ENCODE peak calls at places on chromosomes 1 and 21, in six cellular contexts. I is Peyer's patch, L is upper lobe of left lung, Q is uterus, D is IMR-90, T is prostate gland. X is an unnamed sample.

GRCh38 chr1:236753554-236753953 is 41.5 kb upstream of the MTR start:
- DNase-seq in I (no peak), L (no peak), Q (no peak), D (peak; percentile 21), T (no peak), X (peak; percentile 24)

GRCh38 chr1:57839488-57839887 is 415.6 kb upstream of the DAB1 start:
- DNase-seq in I (no peak), L (no peak), Q (no peak), D (no peak), T (no peak), X (no peak)

GRCh38 chr1:16718908-16719533 is 21.3 kb upstream of the RNU1-4 start:
- DNase-seq in I (peak; percentile 54), L (peak; percentile 72), Q (no peak), D (no peak), T (no peak), X (peak; percentile 11)

GRCh38 chr1:232127190-232127589 is 500.6 kb downstream of the DISC1 start:
- DNase-seq in I (no peak), L (no peak), Q (no peak), D (peak; percentile 90), T (no peak), X (no peak)

GRCh38 chr21:37087188-37087587 is 14.1 kb downstream of the TTC3 start:
- DNase-seq in I (no peak), L (no peak), Q (no peak), D (peak; percentile 82), T (no peak), X (peak; percentile 16)

GRCh38 chr21:45847870-45848269 is 133.7 kb upstream of the COL6A1 start:
- DNase-seq in I (no peak), L (no peak), Q (no peak), D (no peak), T (no peak), X (no peak)

GRCh38 chr1:26028490-26028980 is 7.0 kb downstream of the EXTL1 start:
- DNase-seq in I (no peak), L (no peak), Q (no peak), D (no peak), T (no peak), X (no peak)

GRCh38 chr1:12435639-12436344 is 182.2 kb downstream of the DHRS3 start:
- DNase-seq in I (no peak), L (no peak), Q (no peak), D (peak; percentile 43), T (no peak), X (no peak)

GRCh38 chr1:182783068-182783467 is 6.5 kb upstream of the NPL start:
- DNase-seq in I (no peak), L (no peak), Q (no peak), D (no peak), T (no peak), X (no peak)

GRCh38 chr1:6779089-6779805 is 6.0 kb upstream of the CAMTA1 start:
- DNase-seq in I (no peak), L (no peak), Q (no peak), D (no peak), T (no peak), X (no peak)

GRCh38 chr1:26994020-26994745 is 691 bp downstream of the TRNP1 start:
- DNase-seq in I (no peak), L (peak; percentile 89), Q (no peak), D (no peak), T (no peak), X (peak; percentile 50)

GRCh38 chr1:221816899-221817298 is 75.0 kb upstream of the DUSP10 start:
- DNase-seq in I (no peak), L (no peak), Q (no peak), D (peak; percentile 99), T (no peak), X (no peak)

GRCh38 chr1:219987325-219987724 is 59.0 kb upstream of the SLC30A10 start:
- DNase-seq in I (no peak), L (no peak), Q (no peak), D (no peak), T (no peak), X (no peak)

GRCh38 chr1:40314721-40315238 is 2.3 kb downstream of the COL9A2 start:
- DNase-seq in I (no peak), L (peak; percentile 44), Q (no peak), D (no peak), T (no peak), X (no peak)

DNA sequence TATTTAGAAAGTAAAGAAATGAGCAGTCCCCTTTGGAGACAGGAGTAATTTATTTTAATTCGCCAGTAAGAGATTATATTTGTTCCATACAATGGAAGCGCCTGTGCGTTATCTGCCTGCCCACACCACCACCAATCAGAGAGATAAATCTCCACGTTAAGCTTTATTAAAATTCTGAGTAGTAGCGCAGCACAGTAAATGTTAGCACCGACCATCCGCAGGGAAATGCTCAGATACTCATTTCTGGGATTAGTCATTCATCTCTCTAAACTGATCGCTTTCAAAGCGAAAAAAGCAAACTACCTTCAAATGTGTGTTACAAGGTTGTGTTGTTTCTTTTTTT is 1.2 kb downstream of the ETS2 start:
- DNase-seq in I (no peak), L (no peak), Q (no peak), D (peak; percentile 49), T (no peak), X (no peak)
- H3K4me1 ChIP-seq in I (no peaks in the 10 kb centered on the region), L (peaks cover 44% of the 10 kb centered on the region), Q (no peaks in the 10 kb centered on the region), D (peaks cover 33% of the 10 kb centered on the region), T (peaks cover 3% of the 10 kb centered on the region), X (peaks cover 18% of the 10 kb centered on the region)

GRCh38 chr1:243849089-243850012 is 692 bp downstream of the AKT3 start:
- DNase-seq in I (peak; percentile 57), L (peak; percentile 91), Q (peak; percentile 65), D (peak; percentile 71), T (peak; percentile 56), X (peak; percentile 42)

GRCh38 chr1:243851129-243851756 is 1.2 kb upstream of the AKT3 start:
- DNase-seq in I (no peak), L (no peak), Q (peak; percentile 71), D (peak; percentile 23), T (peak; percentile 60), X (no peak)

GRCh38 chr1:243850368-243851128 is 505 bp upstream of the AKT3 start:
- DNase-seq in I (peak; percentile 75), L (peak; percentile 95), Q (peak; percentile 89), D (peak; percentile 80), T (peak; percentile 84), X (peak; percentile 73)

GRCh38 chr1:243850013-243850367 is at the start of gene AKT3:
- DNase-seq in I (no peak), L (no peak), Q (no peak), D (no peak), T (no peak), X (no peak)

DNA sequence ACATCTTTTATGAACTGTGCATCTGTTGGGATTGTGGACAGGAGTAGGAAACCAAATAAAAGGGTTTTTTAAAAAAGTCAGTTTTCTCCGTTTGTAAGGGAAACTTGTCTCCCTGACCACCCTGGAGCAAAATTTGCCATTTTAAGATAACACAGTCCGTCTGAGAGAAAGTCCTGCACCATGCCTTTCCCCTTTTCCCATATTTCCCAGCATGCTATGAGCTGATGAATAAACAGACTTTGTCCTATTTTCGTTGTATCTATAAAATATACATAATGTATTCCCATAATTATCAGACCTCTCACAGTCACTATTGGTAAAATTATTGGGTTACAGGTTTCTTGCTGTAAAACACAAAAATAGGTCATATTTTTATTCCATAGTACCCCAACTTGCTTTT is 1.7 kb upstream of the AKT3 start:
- DNase-seq in I (no peak), L (no peak), Q (no peak), D (no peak), T (no peak), X (no peak)
- H3K4me3 ChIP-seq in I (no peak overlapping the region), L (no peak overlapping the region), Q (peak overlapping the region; percentile 83), D (no peak overlapping the region), T (no peak overlapping the region), X (no peak overlapping the region)

GRCh38 chr21:23101111-23101510 is 2102.9 kb downstream of the NCAM2 start:
- DNase-seq in I (peak; percentile 30), L (peak; percentile 75), Q (no peak), D (no peak), T (no peak), X (no peak)
- TF ChIP-seq POLR2A in I (no peak), L (no peak), Q (no peak), D (no peak), T (no peak), X (no peak)

GRCh38 chr1:246897302-246897701 is 34.4 kb downstream of the AHCTF1 start:
- DNase-seq in I (no peak), L (no peak), Q (no peak), D (no peak), T (no peak), X (no peak)

GRCh38 chr1:246907472-246907871 is 24.3 kb downstream of the AHCTF1 start:
- DNase-seq in I (no peak), L (no peak), Q (no peak), D (peak; percentile 72), T (peak; percentile 14), X (no peak)

GRCh38 chr1:246906833-246907232 is 24.9 kb downstream of the AHCTF1 start:
- DNase-seq in I (no peak), L (no peak), Q (no peak), D (no peak), T (no peak), X (no peak)

GRCh38 chr1:246901874-246902273 is 29.9 kb downstream of the AHCTF1 start:
- DNase-seq in I (no peak), L (no peak), Q (no peak), D (no peak), T (no peak), X (no peak)
- H3K4me1 ChIP-seq in I (no peaks in the 10 kb centered on the region), L (no peaks in the 10 kb centered on the region), Q (no peaks in the 10 kb centered on the region), D (no peaks in the 10 kb centered on the region), T (no peaks in the 10 kb centered on the region), X (peaks cover under 1% of the 10 kb centered on the region)

DNA sequence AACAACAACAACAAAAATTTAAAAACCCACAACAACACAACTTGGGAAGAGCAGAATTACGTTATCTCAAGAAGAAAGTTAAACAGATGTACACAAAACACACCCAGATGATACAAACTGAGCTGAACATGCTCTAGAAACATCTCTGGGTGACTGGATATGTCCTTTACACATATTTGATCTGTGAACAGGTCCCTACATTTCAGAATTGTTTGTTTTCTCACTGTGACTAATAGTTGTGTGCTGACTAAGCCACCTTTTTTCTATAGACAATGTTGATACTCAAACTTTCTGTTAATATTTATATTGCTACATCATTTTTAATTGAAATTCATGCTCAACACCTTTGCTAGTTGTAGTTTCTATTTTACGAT is 994 bp upstream of the F11R start:
- DNase-seq in I (no peak), L (no peak), Q (no peak), D (peak; percentile 33), T (no peak), X (no peak)
- H3K4me3 ChIP-seq in I (no peak overlapping the region), L (no peak overlapping the region), Q (no peak overlapping the region), D (no peak overlapping the region), T (peak overlapping the region; percentile 62), X (no peak overlapping the region)

GRCh38 chr1:185540295-185540694 is 193.9 kb upstream of the HMCN1 start:
- DNase-seq in I (no peak), L (no peak), Q (no peak), D (no peak), T (no peak), X (no peak)
- TF ChIP-seq POLR2A in I (no peak), L (no peak), Q (no peak), D (no peak), T (no peak), X (no peak)

DNA sequence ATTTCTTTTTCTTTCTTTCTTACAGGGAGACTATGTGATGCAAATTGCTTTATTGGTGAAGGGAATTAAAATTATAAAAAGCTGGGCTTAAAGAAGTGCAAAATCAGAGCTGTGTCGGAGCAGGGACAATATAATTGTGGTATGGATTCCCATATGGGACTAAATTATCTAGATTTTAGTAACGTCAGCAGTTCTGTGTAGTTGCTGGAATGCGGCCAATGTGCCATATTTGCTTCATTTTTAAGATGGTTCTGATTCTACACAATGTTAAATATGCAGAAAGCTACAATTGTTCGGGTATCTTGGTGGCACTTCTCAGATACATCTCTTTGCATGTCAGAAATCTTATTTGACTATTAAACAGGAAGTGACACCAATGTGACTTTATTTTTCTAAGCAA is 288.5 kb upstream of the ADGRL2 start:
- DNase-seq in I (no peak), L (no peak), Q (no peak), D (no peak), T (no peak), X (no peak)
- H3K4me1 ChIP-seq in I (no peaks in the 10 kb centered on the region), L (peaks cover 7% of the 10 kb centered on the region), Q (no peaks in the 10 kb centered on the region), D (no peaks in the 10 kb centered on the region), T (no peaks in the 10 kb centered on the region), X (peaks cover 9% of the 10 kb centered on the region)